ENCODE peak calls at places on chromosomes 13 and 19, in five cellular contexts. T is uterus, X is stomach, Y is OCI-LY7, M is thoracic aorta. P is an unnamed sample.
A peak's percentile ranks its signal among the peaks of the same experiment; 100 is the strongest.

GRCh38 chr13:85287528-85287927 is 511.7 kb downstream of the SLITRK6 start:
- DNase-seq in T (no peak), X (no peak), Y (peak; percentile 72), M (no peak), P (no peak)

GRCh38 chr19:23071087-23071511 is 45.7 kb upstream of the ZNF730 start:
- DNase-seq in T (peak; percentile 18), X (no peak), Y (no peak), M (no peak), P (peak; percentile 76)

GRCh38 chr13:91520952-91521351 is 122.5 kb downstream of the GPC5 start:
- DNase-seq in T (no peak), X (no peak), Y (no peak), M (no peak), P (no peak)

GRCh38 chr19:44907613-44908012 is 2.0 kb downstream of the APOE start:
- DNase-seq in T (no peak), X (no peak), Y (no peak), M (no peak), P (no peak)

GRCh38 chr13:25654332-25654731 is 282.6 kb downstream of the ATP8A2 start:
- DNase-seq in T (no peak), X (no peak), Y (no peak), M (no peak), P (no peak)

GRCh38 chr13:75946746-75947397 is 310.7 kb downstream of the LMO7 start:
- DNase-seq in T (no peak), X (no peak), Y (no peak), M (no peak), P (no peak)

GRCh38 chr19:16062789-16063188 is 13.5 kb upstream of the TPM4 start:
- DNase-seq in T (no peak), X (peak; percentile 70), Y (peak; percentile 68), M (no peak), P (peak; percentile 60)

GRCh38 chr13:79404985-79405384 is 1.1 kb downstream of the RBM26 start:
- DNase-seq in T (no peak), X (no peak), Y (no peak), M (no peak), P (no peak)

GRCh38 chr13:40116008-40116407 is 460.5 kb downstream of the COG6 start:
- DNase-seq in T (peak; percentile 46), X (peak; percentile 70), Y (no peak), M (no peak), P (no peak)

GRCh38 chr13:91698767-91699166 is 300.3 kb downstream of the GPC5 start:
- DNase-seq in T (no peak), X (no peak), Y (no peak), M (no peak), P (no peak)

GRCh38 chr13:19763618-19764017 is 19.1 kb downstream of the PSPC1 start:
- DNase-seq in T (no peak), X (no peak), Y (no peak), M (no peak), P (no peak)
- H3K27ac ChIP-seq in T (no peak overlapping the region), X (no peak overlapping the region), Y (no peak overlapping the region), M (no peak overlapping the region), P (no peak overlapping the region)

DNA sequence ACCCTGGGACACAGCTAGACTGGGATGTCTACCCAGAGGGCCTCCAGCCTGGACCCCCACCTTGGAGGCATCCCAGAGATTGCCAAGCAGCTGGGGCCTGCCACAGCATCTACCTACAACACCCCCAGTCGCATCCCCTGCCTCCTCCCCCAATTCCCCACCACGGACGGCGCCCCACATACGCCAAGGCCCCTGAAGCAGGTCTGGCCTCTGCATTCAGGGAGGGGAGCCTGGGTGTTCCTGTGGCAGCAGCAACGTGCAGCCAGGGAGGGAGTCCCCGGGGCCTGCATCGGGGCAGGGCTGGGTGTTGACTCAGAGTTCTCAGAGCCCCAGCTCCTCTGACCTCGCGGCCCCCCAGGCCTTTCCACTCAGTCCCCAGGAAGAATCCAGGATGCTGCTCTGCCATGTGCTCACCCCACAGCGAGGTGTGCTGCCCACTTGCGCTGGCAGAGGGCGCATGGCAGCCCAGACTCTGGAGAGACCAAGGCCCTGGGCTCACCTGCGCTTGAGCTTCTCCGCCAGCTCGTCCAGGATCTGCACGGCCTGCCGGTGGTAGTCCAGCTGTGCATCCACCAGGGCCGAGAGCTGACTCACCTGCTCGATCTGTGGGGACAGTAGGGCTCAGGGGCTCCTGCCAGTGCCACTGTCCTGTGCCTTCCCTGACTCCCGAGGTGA is 19.6 kb downstream of the MPND start:
- DNase-seq in T (no peak), X (no peak), Y (peak; percentile 31), M (no peak), P (no peak)
- H3K27ac ChIP-seq in T (no peak overlapping the region), X (no peak overlapping the region), Y (no peak overlapping the region), M (no peak overlapping the region), P (no peak overlapping the region)

GRCh38 chr13:110615322-110616102 is at the start of gene NAXD:
- DNase-seq in T (peak; percentile 91), X (peak; percentile 95), Y (peak; percentile 80), M (peak; percentile 82), P (peak; percentile 99)
- H3K27ac ChIP-seq in T (peak within 1 kb of the TSS; percentile 78), X (peak within 1 kb of the TSS; percentile 98), Y (peak within 1 kb of the TSS; percentile 35), M (peak within 1 kb of the TSS; percentile 96), P (peak within 1 kb of the TSS; percentile 75)

GRCh38 chr13:110236431-110236830 is 70.5 kb downstream of the COL4A1 start:
- DNase-seq in T (no peak), X (no peak), Y (no peak), M (no peak), P (no peak)

GRCh38 chr13:110232756-110233155 is 74.2 kb downstream of the COL4A1 start:
- DNase-seq in T (no peak), X (no peak), Y (no peak), M (no peak), P (no peak)

GRCh38 chr13:110233181-110233641 is 73.7 kb downstream of the COL4A1 start:
- DNase-seq in T (peak; percentile 61), X (no peak), Y (no peak), M (peak; percentile 48), P (no peak)

GRCh38 chr13:110233682-110234280 is 73.2 kb downstream of the COL4A1 start:
- DNase-seq in T (no peak), X (no peak), Y (no peak), M (no peak), P (no peak)

GRCh38 chr13:110234532-110234931 is 72.4 kb downstream of the COL4A1 start:
- DNase-seq in T (no peak), X (no peak), Y (no peak), M (no peak), P (no peak)
- H3K27ac ChIP-seq in T (peak overlapping the region; percentile 80), X (no peak overlapping the region), Y (no peak overlapping the region), M (peak overlapping the region; percentile 65), P (no peak overlapping the region)

DNA sequence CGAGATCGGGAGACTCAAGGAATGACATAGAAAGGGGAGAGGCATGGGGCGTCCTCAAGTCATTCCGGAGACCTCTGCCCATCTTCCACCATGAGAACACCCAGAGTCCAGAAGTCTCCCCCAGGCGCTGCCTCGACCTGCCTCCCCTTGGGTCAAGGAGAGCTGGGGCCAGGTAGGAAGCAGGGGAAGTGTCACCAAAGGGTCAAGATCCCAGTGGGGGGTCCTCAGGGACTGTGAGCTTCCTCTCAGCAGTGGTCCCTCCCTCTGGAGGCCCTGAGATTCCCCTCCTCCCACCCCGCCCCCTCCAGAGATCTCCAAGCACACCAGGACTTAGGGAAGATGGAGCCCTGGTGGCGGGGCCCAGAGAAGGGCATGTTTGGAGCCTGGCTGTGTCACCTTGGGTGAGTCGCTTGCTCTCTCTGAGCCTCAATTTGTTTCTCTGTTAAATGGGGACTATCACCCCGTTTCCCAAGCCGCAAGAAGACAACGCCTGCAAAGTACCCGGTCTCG is 919 bp downstream of the DACT3 start:
- DNase-seq in T (peak; percentile 59), X (no peak), Y (no peak), M (no peak), P (peak; percentile 75)
- H3K27ac ChIP-seq in T (peak overlapping the region; percentile 92), X (peak overlapping the region; percentile 53), Y (no peak overlapping the region), M (peak overlapping the region; percentile 89), P (peak overlapping the region; percentile 51)

GRCh38 chr19:2695288-2695866 is 7.1 kb downstream of the GNG7 start:
- DNase-seq in T (no peak), X (no peak), Y (no peak), M (no peak), P (no peak)
- H3K27ac ChIP-seq in T (no peak overlapping the region), X (peak overlapping the region; percentile 19), Y (no peak overlapping the region), M (no peak overlapping the region), P (no peak overlapping the region)

GRCh38 chr13:49545661-49546060 is 39.7 kb downstream of the RCBTB1 start:
- DNase-seq in T (no peak), X (no peak), Y (no peak), M (no peak), P (peak; percentile 50)
- H3K27ac ChIP-seq in T (peak overlapping the region; percentile 61), X (no peak overlapping the region), Y (no peak overlapping the region), M (no peak overlapping the region), P (peak overlapping the region; percentile 72)